ENCODE peak calls at places on chromosomes 11 and 22, in nine cellular contexts. I is GM20000; U is stimulated activated CD4-positive, alpha-beta T cell treated with anti-CD3 and anti-CD28 coated beads, Interleukin-15, amount 100 ng/mL, for 1 hour; Q is memory B cell; E is GM12892; V is NCI-H2107; Z is psoas muscle; M is HAP-1; C is nucleus accumbens. P is an unnamed sample.
A peak's percentile ranks its signal among the peaks of the same experiment; 100 is the strongest.

GRCh38 chr11:39385911-39386310 is 2073.5 kb downstream of the LRRC4C start:
- DNase-seq in I (no peak), U (no peak), Q (no peak), E (no peak), V (no peak), Z (no peak), M (no peak), C (no peak), P (no peak)

GRCh38 chr11:8105133-8105532 is 24.1 kb downstream of the TUB start:
- DNase-seq in I (no peak), U (no peak), Q (no peak), E (no peak), V (no peak), Z (no peak), M (no peak), C (no peak), P (no peak)

GRCh38 chr11:45794169-45794568 is 10.8 kb upstream of the SLC35C1 start:
- DNase-seq in I (no peak), U (no peak), Q (no peak), E (no peak), V (no peak), Z (no peak), M (no peak), C (no peak), P (peak; percentile 46)

GRCh38 chr22:50720301-50720845 is 17.6 kb upstream of the ACR start:
- DNase-seq in I (no peak), U (no peak), Q (no peak), E (no peak), V (no peak), Z (no peak), M (no peak), C (no peak), P (no peak)

GRCh38 chr22:38270091-38270972 is 2.5 kb downstream of the TMEM184B start:
- DNase-seq in I (no peak), U (no peak), Q (no peak), E (no peak), V (no peak), Z (no peak), M (no peak), C (peak; percentile 32), P (no peak)

GRCh38 chr11:64570341-64570740 is 20.7 kb upstream of the SLC22A12 start:
- DNase-seq in I (no peak), U (no peak), Q (no peak), E (no peak), V (no peak), Z (no peak), M (no peak), C (no peak), P (no peak)

GRCh38 chr22:42714768-42715430 is 5.8 kb downstream of the A4GALT start:
- DNase-seq in I (no peak), U (no peak), Q (no peak), E (no peak), V (no peak), Z (no peak), M (no peak), C (no peak), P (no peak)

GRCh38 chr22:25057013-25057881 is 104.7 kb downstream of the KIAA1671 start:
- DNase-seq in I (peak; percentile 58), U (peak; percentile 45), Q (no peak), E (peak; percentile 46), V (peak; percentile 29), Z (peak; percentile 84), M (peak; percentile 88), C (no peak), P (peak; percentile 69)

GRCh38 chr22:19880786-19881569 is 26.3 kb upstream of the GNB1L start:
- DNase-seq in I (no peak), U (no peak), Q (no peak), E (no peak), V (no peak), Z (peak; percentile 68), M (peak; percentile 97), C (no peak), P (peak; percentile 42)

GRCh38 chr22:37248251-37248650 is 4.2 kb upstream of the RAC2 start:
- DNase-seq in I (no peak), U (no peak), Q (no peak), E (no peak), V (no peak), Z (no peak), M (no peak), C (no peak), P (no peak)

GRCh38 chr11:1968454-1968995 is 21.4 kb downstream of the MRPL23 start:
- DNase-seq in I (no peak), U (no peak), Q (no peak), E (no peak), V (no peak), Z (peak; percentile 64), M (no peak), C (no peak), P (no peak)

GRCh38 chr11:57568330-57568766 is 876 bp upstream of the UBE2L6 start:
- DNase-seq in I (peak; percentile 88), U (peak; percentile 71), Q (peak; percentile 87), E (no peak), V (no peak), Z (no peak), M (peak; percentile 91), C (no peak), P (no peak)

GRCh38 chr11:46674463-46675287 is 25.7 kb downstream of the ARHGAP1 start:
- DNase-seq in I (no peak), U (no peak), Q (no peak), E (no peak), V (no peak), Z (no peak), M (peak; percentile 54), C (no peak), P (no peak)

GRCh38 chr22:40524392-40525249 is 111.9 kb downstream of the MRTFA start:
- DNase-seq in I (no peak), U (no peak), Q (no peak), E (no peak), V (no peak), Z (no peak), M (no peak), C (no peak), P (no peak)

GRCh38 chr22:29478326-29479276 is 1.4 kb upstream of the NEFH start:
- DNase-seq in I (no peak), U (no peak), Q (no peak), E (no peak), V (no peak), Z (no peak), M (peak; percentile 65), C (no peak), P (no peak)

GRCh38 chr11:7251836-7252682 is at the start of gene SYT9:
- DNase-seq in I (peak; percentile 68), U (no peak), Q (no peak), E (peak; percentile 25), V (no peak), Z (peak; percentile 63), M (no peak), C (peak; percentile 58), P (peak; percentile 85)

GRCh38 chr22:32706149-32706548 is 95.4 kb upstream of the TIMP3 start:
- DNase-seq in I (no peak), U (no peak), Q (no peak), E (no peak), V (no peak), Z (no peak), M (no peak), C (no peak), P (no peak)

GRCh38 chr11:47577460-47578041 is 1.2 kb downstream of the KBTBD4 start:
- DNase-seq in I (no peak), U (no peak), Q (no peak), E (no peak), V (no peak), Z (peak; percentile 7), M (no peak), C (no peak), P (no peak)

GRCh38 chr11:45180888-45181594 is 34.6 kb downstream of the PRDM11 start:
- DNase-seq in I (peak; percentile 57), U (no peak), Q (no peak), E (no peak), V (no peak), Z (peak; percentile 89), M (peak; percentile 68), C (no peak), P (no peak)

GRCh38 chr11:34050967-34051348 is 573 bp upstream of the CAPRIN1 start:
- DNase-seq in I (no peak), U (no peak), Q (no peak), E (no peak), V (no peak), Z (no peak), M (no peak), C (no peak), P (no peak)

GRCh38 chr22:32574397-32574796 is 99.8 kb downstream of the FBXO7 start:
- DNase-seq in I (no peak), U (no peak), Q (no peak), E (no peak), V (no peak), Z (no peak), M (no peak), C (no peak), P (no peak)

GRCh38 chr11:13216019-13217006 is 61.3 kb upstream of the BMAL1 start:
- DNase-seq in I (no peak), U (no peak), Q (no peak), E (no peak), V (no peak), Z (no peak), M (no peak), C (no peak), P (no peak)

GRCh38 chr11:6411594-6412031 is 7.3 kb downstream of the APBB1 start:
- DNase-seq in I (no peak), U (no peak), Q (no peak), E (no peak), V (no peak), Z (no peak), M (no peak), C (peak; percentile 77), P (no peak)

GRCh38 chr22:46895753-46896152 is 133.3 kb downstream of the TBC1D22A start:
- DNase-seq in I (no peak), U (no peak), Q (no peak), E (no peak), V (no peak), Z (no peak), M (no peak), C (no peak), P (no peak)

GRCh38 chr11:34610324-34611041 is 10.4 kb upstream of the EHF start:
- DNase-seq in I (no peak), U (no peak), Q (no peak), E (no peak), V (no peak), Z (no peak), M (no peak), C (no peak), P (no peak)

GRCh38 chr22:22576244-22576988 is 17.4 kb upstream of the PRAME start:
- DNase-seq in I (peak; percentile 61), U (no peak), Q (peak; percentile 19), E (no peak), V (peak; percentile 48), Z (peak; percentile 64), M (peak; percentile 79), C (no peak), P (no peak)

GRCh38 chr22:37274380-37274862 is 7.9 kb upstream of the CYTH4 start:
- DNase-seq in I (peak; percentile 63), U (no peak), Q (no peak), E (no peak), V (no peak), Z (peak; percentile 69), M (no peak), C (no peak), P (no peak)

GRCh38 chr11:96259053-96259837 is 83.8 kb downstream of the MAML2 start:
- DNase-seq in I (no peak), U (no peak), Q (no peak), E (no peak), V (no peak), Z (no peak), M (no peak), C (no peak), P (no peak)

GRCh38 chr22:37518509-37519267 is 527 bp downstream of the CARD10 start:
- DNase-seq in I (no peak), U (no peak), Q (no peak), E (no peak), V (no peak), Z (no peak), M (peak; percentile 48), C (no peak), P (peak; percentile 69)

GRCh38 chr11:72436667-72437066 is 2.3 kb upstream of the CLPB start:
- DNase-seq in I (no peak), U (no peak), Q (no peak), E (no peak), V (no peak), Z (no peak), M (no peak), C (no peak), P (no peak)

GRCh38 chr22:48258108-48258705 is 1495.8 kb downstream of the TBC1D22A start:
- DNase-seq in I (no peak), U (no peak), Q (no peak), E (no peak), V (no peak), Z (no peak), M (no peak), C (no peak), P (no peak)